ENCODE peak calls at places on chromosomes 7 and 10, in seven cellular contexts. Z is neuronal stem cell, R is trophoblast cell, U is mesendoderm, B is H9, V is IMR-90, Q is H1. Y is an unnamed sample.

GRCh38 chr7:46444266-46444665 is 523.2 kb upstream of the IGFBP3 start:
- DNase-seq in Z (no peak), R (no peak), U (no peak), B (no peak), V (no peak), Q (no peak), Y (no peak)

GRCh38 chr10:35778344-35778743 is 136.2 kb upstream of the FZD8 start:
- DNase-seq in Z (no peak), R (no peak), U (no peak), B (no peak), V (no peak), Q (no peak), Y (no peak)

GRCh38 chr10:129838794-129839193 is 125.3 kb downstream of the EBF3 start:
- DNase-seq in Z (no peak), R (no peak), U (no peak), B (no peak), V (no peak), Q (no peak), Y (no peak)

GRCh38 chr7:36088553-36088952 is 64.5 kb upstream of the EEPD1 start:
- DNase-seq in Z (no peak), R (no peak), U (no peak), B (no peak), V (no peak), Q (no peak), Y (no peak)

GRCh38 chr10:111707066-111707465 is 476.5 kb downstream of the GPAM start:
- DNase-seq in Z (no peak), R (no peak), U (no peak), B (no peak), V (no peak), Q (no peak), Y (no peak)

GRCh38 chr10:99450156-99450555 is 19.7 kb upstream of the GOT1 start:
- DNase-seq in Z (no peak), R (no peak), U (no peak), B (no peak), V (no peak), Q (no peak), Y (peak)

GRCh38 chr7:137670521-137671064 is 176.2 kb downstream of the DGKI start:
- DNase-seq in Z (no peak), R (peak), U (no peak), B (no peak), V (peak), Q (no peak), Y (peak)

GRCh38 chr7:26199301-26200112 is 1.0 kb downstream of the HNRNPA2B1 start:
- DNase-seq in Z (peak), R (peak), U (peak), B (no peak), V (peak), Q (no peak), Y (peak)

GRCh38 chr10:60810437-60811182 is 32.3 kb downstream of the CDK1 start:
- DNase-seq in Z (no peak), R (peak), U (no peak), B (no peak), V (peak), Q (no peak), Y (peak)

GRCh38 chr10:76581685-76582084 is 1055.9 kb downstream of the KCNMA1 start:
- DNase-seq in Z (no peak), R (no peak), U (no peak), B (no peak), V (no peak), Q (no peak), Y (no peak)

GRCh38 chr7:92159-92767 is 100.1 kb upstream of the FAM20C start:
- DNase-seq in Z (peak), R (no peak), U (peak), B (no peak), V (no peak), Q (no peak), Y (no peak)

GRCh38 chr10:95756061-95756751 is at the start of gene ENTPD1:
- DNase-seq in Z (no peak), R (peak), U (peak), B (peak), V (peak), Q (no peak), Y (peak)

GRCh38 chr10:79322616-79323566 is 24.4 kb upstream of the PPIF start:
- DNase-seq in Z (no peak), R (peak), U (no peak), B (no peak), V (peak), Q (no peak), Y (peak)

GRCh38 chr10:119441921-119442757 is 100.4 kb downstream of the RGS10 start:
- DNase-seq in Z (no peak), R (no peak), U (no peak), B (no peak), V (no peak), Q (no peak), Y (no peak)

GRCh38 chr7:377069-378040 is 87.4 kb downstream of the FOXL3 start:
- DNase-seq in Z (no peak), R (no peak), U (no peak), B (peak), V (no peak), Q (no peak), Y (no peak)

GRCh38 chr7:114700267-114700666 is 221.6 kb upstream of the MDFIC start:
- DNase-seq in Z (no peak), R (no peak), U (no peak), B (no peak), V (no peak), Q (no peak), Y (no peak)

GRCh38 chr10:133257489-133258065 is 19.1 kb downstream of the ADAM8 start:
- DNase-seq in Z (no peak), R (peak), U (peak), B (peak), V (no peak), Q (no peak), Y (peak)

GRCh38 chr7:92075455-92076158 is 58.7 kb downstream of the CYP51A1 start:
- DNase-seq in Z (no peak), R (no peak), U (no peak), B (no peak), V (no peak), Q (no peak), Y (no peak)

GRCh38 chr7:129557686-129558481 is 53.6 kb upstream of the NRF1 start:
- DNase-seq in Z (no peak), R (no peak), U (peak), B (peak), V (no peak), Q (no peak), Y (no peak)

GRCh38 chr7:37201003-37201875 is 247.4 kb downstream of the ELMO1 start:
- DNase-seq in Z (peak), R (peak), U (peak), B (peak), V (peak), Q (no peak), Y (peak)

GRCh38 chr7:91949221-91950009 is 8.8 kb downstream of the AKAP9 start:
- DNase-seq in Z (no peak), R (no peak), U (peak), B (no peak), V (peak), Q (no peak), Y (peak)

GRCh38 chr10:132554991-132555647 is 17.5 kb downstream of the INPP5A start:
- DNase-seq in Z (no peak), R (no peak), U (no peak), B (no peak), V (no peak), Q (no peak), Y (no peak)

GRCh38 chr10:123269017-123269552 is 114.9 kb downstream of the BUB3 start:
- DNase-seq in Z (no peak), R (peak), U (no peak), B (no peak), V (no peak), Q (no peak), Y (no peak)

GRCh38 chr10:123269675-123270074 is 115.5 kb downstream of the BUB3 start:
- DNase-seq in Z (no peak), R (no peak), U (no peak), B (no peak), V (no peak), Q (no peak), Y (no peak)

GRCh38 chr10:123270221-123270620 is 116.0 kb downstream of the BUB3 start:
- DNase-seq in Z (no peak), R (no peak), U (no peak), B (no peak), V (peak), Q (no peak), Y (no peak)

GRCh38 chr10:123270806-123271205 is 116.6 kb downstream of the BUB3 start:
- DNase-seq in Z (no peak), R (no peak), U (no peak), B (no peak), V (no peak), Q (no peak), Y (no peak)

DNA sequence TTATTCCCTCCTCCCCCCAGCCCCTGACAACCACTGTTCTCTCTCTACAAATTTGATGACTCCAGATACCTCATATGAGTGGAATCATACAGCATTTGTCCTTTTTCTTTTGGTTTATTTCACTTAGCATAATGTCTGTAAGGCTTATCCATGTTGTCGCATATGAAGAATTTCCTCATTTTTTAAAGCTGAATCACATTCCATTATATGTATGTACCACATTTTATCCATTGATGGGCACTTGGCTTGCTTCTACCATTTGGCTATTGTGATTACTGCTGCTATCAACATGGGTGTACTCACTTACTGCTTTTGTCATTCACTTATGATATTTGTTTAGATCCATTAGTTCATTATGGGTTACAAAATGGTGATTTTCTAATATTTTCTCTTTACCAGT is 112.8 kb downstream of the BUB3 start:
- DNase-seq in Z (no peak), R (no peak), U (no peak), B (no peak), V (peak), Q (no peak), Y (no peak)
- H3K4ac ChIP-seq in Z (no peak), R (no peak), U (no peak), B (no peak), V (no peak), Q (no peak), Y (no peak)

GRCh38 chr10:94602729-94603515 is 57.3 kb downstream of the HELLS start:
- DNase-seq in Z (no peak), R (no peak), U (no peak), B (no peak), V (no peak), Q (no peak), Y (no peak)
- H2AK5ac ChIP-seq in Z (no peak), R (no peak), U (no peak), B (no peak), V (no peak), Q (no peak), Y (no peak)

DNA sequence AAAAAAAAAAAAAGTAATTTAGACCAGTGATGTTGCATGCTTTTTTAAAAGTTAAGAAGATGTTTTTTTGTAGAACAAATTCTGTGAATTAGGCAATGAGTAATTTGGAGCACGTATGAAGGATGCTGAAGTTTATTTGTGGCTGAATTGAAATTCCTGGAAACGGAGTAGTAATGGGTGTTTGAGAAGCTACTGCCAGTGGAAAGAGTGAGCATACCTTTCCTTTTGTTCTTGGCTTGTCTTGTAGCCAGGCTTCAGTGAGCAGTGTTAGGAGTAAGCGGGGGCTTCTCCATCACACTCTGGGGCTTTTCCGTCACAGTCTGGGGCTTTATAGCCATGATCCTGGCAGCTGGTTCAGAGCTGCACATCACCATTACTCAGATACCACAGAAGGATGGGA is 32.3 kb downstream of the GARS1 start:
- DNase-seq in Z (no peak), R (no peak), U (no peak), B (no peak), V (peak), Q (no peak), Y (no peak)
- H3K4ac ChIP-seq in Z (no peak), R (no peak), U (no peak), B (no peak), V (no peak), Q (no peak), Y (no peak)

GRCh38 chr7:3064077-3064476 is 20.4 kb upstream of the CARD11 start:
- DNase-seq in Z (no peak), R (peak), U (peak), B (no peak), V (no peak), Q (no peak), Y (no peak)
- H2AK5ac ChIP-seq in Z (no peak), R (no peak), U (no peak), B (no peak), V (no peak), Q (no peak), Y (no peak)

DNA sequence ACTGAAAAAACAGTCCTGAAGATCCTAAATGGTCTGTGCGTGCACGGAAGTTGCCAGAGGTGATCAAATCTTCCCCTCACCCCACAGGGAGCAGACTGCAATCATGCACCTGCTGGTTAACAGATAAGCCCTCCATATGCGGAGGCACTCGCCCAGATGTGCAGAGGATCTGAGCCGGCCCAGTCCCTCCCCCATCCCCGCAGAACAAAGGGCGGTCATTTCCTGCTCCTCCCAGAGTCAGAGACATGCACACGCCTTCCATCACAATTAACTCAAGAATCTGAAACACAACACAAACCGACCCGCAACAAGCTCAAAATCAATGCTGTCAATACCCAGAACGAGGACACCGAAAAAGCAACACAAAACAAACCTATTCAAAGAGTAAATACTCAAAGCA is 24.2 kb downstream of the CRTAC1 start:
- DNase-seq in Z (no peak), R (no peak), U (peak), B (peak), V (no peak), Q (no peak), Y (no peak)
- H3K4ac ChIP-seq in Z (no peak), R (no peak), U (no peak), B (no peak), V (no peak), Q (no peak), Y (no peak)